ENCODE peak calls at places on chromosomes 3 and 15, in eight cellular contexts. L, E, V, P, F, R, K and U are unnamed samples.

GRCh38 chr3:46664971-46665762 is 28.3 kb downstream of the ALS2CL start:
- DNase-seq in L (no peak), E (peak), V (no peak), P (no peak), F (no peak), R (peak), K (no peak), U (peak)

GRCh38 chr3:100603449-100603848 is 6.0 kb upstream of the ADGRG7 start:
- DNase-seq in L (peak), E (peak), V (no peak), P (no peak), F (no peak), R (no peak), K (no peak), U (no peak)

GRCh38 chr15:25697586-25697985 is 165.5 kb downstream of the ATP10A start:
- DNase-seq in L (no peak), E (no peak), V (no peak), P (no peak), F (no peak), R (no peak), K (no peak), U (no peak)

GRCh38 chr3:139528281-139528680 is 11.3 kb downstream of the RBP1 start:
- DNase-seq in L (no peak), E (no peak), V (no peak), P (no peak), F (no peak), R (no peak), K (no peak), U (no peak)

GRCh38 chr3:30550246-30550645 is 56.2 kb upstream of the TGFBR2 start:
- DNase-seq in L (peak), E (peak), V (no peak), P (no peak), F (no peak), R (no peak), K (no peak), U (no peak)

GRCh38 chr3:114746502-114746901 is 400.6 kb downstream of the ZBTB20 start:
- DNase-seq in L (no peak), E (no peak), V (no peak), P (no peak), F (no peak), R (no peak), K (no peak), U (no peak)

GRCh38 chr3:188316723-188317070 is 162.7 kb downstream of the LPP start:
- DNase-seq in L (no peak), E (no peak), V (peak), P (no peak), F (no peak), R (no peak), K (no peak), U (no peak)

GRCh38 chr3:103184772-103185171 is 750.0 kb downstream of the ZPLD1 start:
- DNase-seq in L (peak), E (no peak), V (no peak), P (no peak), F (no peak), R (no peak), K (no peak), U (no peak)